ENCODE peak calls at places on chromosomes 6 and 20, in five cellular contexts. H is heart right ventricle; F is activated naive CD8-positive, alpha-beta T cell treated with anti-CD3 and anti-CD28 coated beads, Interleukin-2, amount 50 U/mL, for 24 hours; T is aorta; J is activated CD4-positive, alpha-beta T cell treated with anti-CD3 and anti-CD28 coated beads, Interleukin-2, amount 50 U/mL, for 24 hours. Z is an unnamed sample.

GRCh38 chr20:35021063-35021462 is 65.4 kb downstream of the MYH7B start:
- DNase-seq in F (no peak), J (no peak), H (no peak), T (peak; percentile 43), Z (no peak)

GRCh38 chr6:126983779-126984178 is 134.7 kb upstream of the RSPO3 start:
- DNase-seq in F (no peak), J (no peak), H (no peak), T (no peak), Z (peak; percentile 45)

GRCh38 chr6:100116409-100117194 is 122.6 kb upstream of the MCHR2 start:
- DNase-seq in T (no peak), J (no peak), F (peak; percentile 10), H (peak; percentile 29), Z (peak; percentile 56)

GRCh38 chr6:9647599-9647998 is 767.3 kb downstream of the TFAP2A start:
- DNase-seq in F (no peak), T (no peak), J (no peak), H (no peak), Z (no peak)

GRCh38 chr6:36865835-36866234 is 8.8 kb downstream of the PPIL1 start:
- DNase-seq in T (no peak), F (no peak), H (no peak), J (no peak), Z (no peak)

GRCh38 chr6:133242761-133243590 is 1.8 kb downstream of the EYA4 start:
- DNase-seq in T (no peak), F (no peak), H (peak; percentile 6), J (no peak), Z (peak; percentile 59)

GRCh38 chr6:164534070-164534766 is 775.2 kb downstream of the C6orf118 start:
- DNase-seq in T (no peak), F (no peak), H (no peak), J (no peak), Z (no peak)

GRCh38 chr20:45020236-45020886 is 54.0 kb downstream of the STK4 start:
- DNase-seq in H (no peak), F (no peak), J (no peak), T (no peak), Z (no peak)

GRCh38 chr20:33401922-33402369 is 627 bp upstream of the CDK5RAP1 start:
- DNase-seq in J (no peak), F (peak; percentile 17), T (no peak), H (no peak), Z (no peak)

GRCh38 chr6:151070666-151071065 is 169.1 kb upstream of the AKAP12 start:
- DNase-seq in J (no peak), F (no peak), T (no peak), H (no peak), Z (no peak)

GRCh38 chr6:158503846-158504245 is 56.0 kb upstream of the TMEM181 start:
- DNase-seq in T (no peak), J (no peak), H (no peak), F (no peak), Z (no peak)

GRCh38 chr20:22579711-22580697 is 4.4 kb downstream of the FOXA2 start:
- DNase-seq in T (no peak), F (no peak), J (no peak), H (no peak), Z (no peak)

GRCh38 chr20:57252559-57253162 is 13.8 kb downstream of the BMP7 start:
- DNase-seq in H (no peak), J (no peak), F (no peak), T (no peak), Z (no peak)

Z was measured in H1.